ENCODE peak calls at places on chromosomes 16 and 17, in nine cellular contexts. One of them, this sample, is unnamed.

GRCh38 chr16:7839568-7839967 is 506.9 kb downstream of the RBFOX1 start:
- DNase-seq in body of pancreas: no peak
- DNase-seq in colonic mucosa: no peak
- DNase-seq in prostate gland: no peak
- DNase-seq in cardiac muscle cell: no peak
- DNase-seq in CD8-positive, alpha-beta memory T cell: no peak
- DNase-seq in Peyer's patch: no peak
- DNase-seq in heart right ventricle: no peak
- DNase-seq in mesenchymal stem cell: no peak
- DNase-seq in this sample: no peak

GRCh38 chr16:88803264-88803987 is at the start of gene CDT1:
- DNase-seq in prostate gland: peak; percentile 72
- DNase-seq in mesenchymal stem cell: peak; percentile 72
- DNase-seq in CD8-positive, alpha-beta memory T cell: peak; percentile 82
- DNase-seq in colonic mucosa: peak; percentile 83
- DNase-seq in heart right ventricle: peak; percentile 89
- DNase-seq in body of pancreas: peak; percentile 81
- DNase-seq in Peyer's patch: peak; percentile 92
- DNase-seq in cardiac muscle cell: peak; percentile 83
- DNase-seq in this sample: peak; percentile 65

GRCh38 chr16:89720520-89720858 is 209 bp downstream of the VPS9D1 start:
- DNase-seq in cardiac muscle cell: no peak
- DNase-seq in heart right ventricle: peak; percentile 60
- DNase-seq in Peyer's patch: peak; percentile 89
- DNase-seq in CD8-positive, alpha-beta memory T cell: no peak
- DNase-seq in body of pancreas: peak; percentile 67
- DNase-seq in prostate gland: no peak
- DNase-seq in colonic mucosa: peak; percentile 74
- DNase-seq in mesenchymal stem cell: peak; percentile 58
- DNase-seq in this sample: no peak

GRCh38 chr16:87344931-87345631 is 27.9 kb upstream of the C16orf95 start:
- DNase-seq in heart right ventricle: no peak
- DNase-seq in body of pancreas: no peak
- DNase-seq in colonic mucosa: peak; percentile 70
- DNase-seq in prostate gland: no peak
- DNase-seq in cardiac muscle cell: no peak
- DNase-seq in Peyer's patch: peak; percentile 60
- DNase-seq in CD8-positive, alpha-beta memory T cell: peak; percentile 52
- DNase-seq in mesenchymal stem cell: no peak
- DNase-seq in this sample: no peak

GRCh38 chr16:977096-977701 is 4.4 kb upstream of the SOX8 start:
- DNase-seq in prostate gland: peak; percentile 36
- DNase-seq in CD8-positive, alpha-beta memory T cell: no peak
- DNase-seq in Peyer's patch: no peak
- DNase-seq in body of pancreas: peak; percentile 71
- DNase-seq in heart right ventricle: no peak
- DNase-seq in colonic mucosa: no peak
- DNase-seq in cardiac muscle cell: no peak
- DNase-seq in mesenchymal stem cell: no peak
- DNase-seq in this sample: no peak

GRCh38 chr17:75249564-75249963 is 11.8 kb downstream of the GGA3 start:
- DNase-seq in CD8-positive, alpha-beta memory T cell: no peak
- DNase-seq in cardiac muscle cell: no peak
- DNase-seq in colonic mucosa: no peak
- DNase-seq in heart right ventricle: no peak
- DNase-seq in Peyer's patch: no peak
- DNase-seq in mesenchymal stem cell: no peak
- DNase-seq in body of pancreas: no peak
- DNase-seq in prostate gland: no peak
- DNase-seq in this sample: no peak

GRCh38 chr17:48351916-48352332 is 78.1 kb downstream of the SKAP1 start:
- DNase-seq in Peyer's patch: no peak
- DNase-seq in mesenchymal stem cell: peak; percentile 73
- DNase-seq in prostate gland: no peak
- DNase-seq in heart right ventricle: no peak
- DNase-seq in body of pancreas: no peak
- DNase-seq in CD8-positive, alpha-beta memory T cell: peak; percentile 24
- DNase-seq in cardiac muscle cell: peak; percentile 63
- DNase-seq in colonic mucosa: no peak
- DNase-seq in this sample: no peak

GRCh38 chr17:73232587-73233373 is 28.9 kb downstream of the CPSF4L start:
- DNase-seq in mesenchymal stem cell: peak; percentile 51
- DNase-seq in body of pancreas: peak; percentile 35
- DNase-seq in cardiac muscle cell: peak; percentile 41
- DNase-seq in colonic mucosa: peak; percentile 58
- DNase-seq in Peyer's patch: peak; percentile 65
- DNase-seq in heart right ventricle: no peak
- DNase-seq in CD8-positive, alpha-beta memory T cell: no peak
- DNase-seq in prostate gland: peak; percentile 21
- DNase-seq in this sample: no peak

GRCh38 chr16:57475711-57476339 is 10.5 kb downstream of the DOK4 start:
- DNase-seq in cardiac muscle cell: peak; percentile 64
- DNase-seq in colonic mucosa: no peak
- DNase-seq in heart right ventricle: no peak
- DNase-seq in CD8-positive, alpha-beta memory T cell: peak; percentile 72
- DNase-seq in mesenchymal stem cell: peak; percentile 76
- DNase-seq in prostate gland: no peak
- DNase-seq in Peyer's patch: no peak
- DNase-seq in body of pancreas: no peak
- DNase-seq in this sample: no peak

GRCh38 chr17:11170901-11171300 is 70.1 kb upstream of the SHISA6 start:
- DNase-seq in heart right ventricle: no peak
- DNase-seq in prostate gland: no peak
- DNase-seq in Peyer's patch: no peak
- DNase-seq in CD8-positive, alpha-beta memory T cell: no peak
- DNase-seq in mesenchymal stem cell: no peak
- DNase-seq in cardiac muscle cell: no peak
- DNase-seq in colonic mucosa: no peak
- DNase-seq in body of pancreas: no peak
- DNase-seq in this sample: no peak

GRCh38 chr16:69105501-69106361 is at the start of gene HAS3:
- DNase-seq in Peyer's patch: peak; percentile 73
- DNase-seq in colonic mucosa: peak; percentile 63
- DNase-seq in body of pancreas: peak; percentile 61
- DNase-seq in prostate gland: peak; percentile 52
- DNase-seq in CD8-positive, alpha-beta memory T cell: no peak
- DNase-seq in mesenchymal stem cell: peak; percentile 46
- DNase-seq in heart right ventricle: peak; percentile 52
- DNase-seq in cardiac muscle cell: peak; percentile 70
- DNase-seq in this sample: no peak

GRCh38 chr16:85530370-85530739 is 82.8 kb upstream of the GSE1 start:
- DNase-seq in heart right ventricle: no peak
- DNase-seq in CD8-positive, alpha-beta memory T cell: no peak
- DNase-seq in body of pancreas: no peak
- DNase-seq in prostate gland: no peak
- DNase-seq in colonic mucosa: no peak
- DNase-seq in mesenchymal stem cell: no peak
- DNase-seq in Peyer's patch: no peak
- DNase-seq in cardiac muscle cell: no peak
- DNase-seq in this sample: no peak

GRCh38 chr16:9050102-9050830 is 41.2 kb upstream of the HAPSTR1 start:
- DNase-seq in cardiac muscle cell: peak; percentile 36
- DNase-seq in mesenchymal stem cell: no peak
- DNase-seq in CD8-positive, alpha-beta memory T cell: no peak
- DNase-seq in Peyer's patch: no peak
- DNase-seq in heart right ventricle: no peak
- DNase-seq in body of pancreas: no peak
- DNase-seq in prostate gland: no peak
- DNase-seq in colonic mucosa: no peak
- DNase-seq in this sample: no peak

DNA sequence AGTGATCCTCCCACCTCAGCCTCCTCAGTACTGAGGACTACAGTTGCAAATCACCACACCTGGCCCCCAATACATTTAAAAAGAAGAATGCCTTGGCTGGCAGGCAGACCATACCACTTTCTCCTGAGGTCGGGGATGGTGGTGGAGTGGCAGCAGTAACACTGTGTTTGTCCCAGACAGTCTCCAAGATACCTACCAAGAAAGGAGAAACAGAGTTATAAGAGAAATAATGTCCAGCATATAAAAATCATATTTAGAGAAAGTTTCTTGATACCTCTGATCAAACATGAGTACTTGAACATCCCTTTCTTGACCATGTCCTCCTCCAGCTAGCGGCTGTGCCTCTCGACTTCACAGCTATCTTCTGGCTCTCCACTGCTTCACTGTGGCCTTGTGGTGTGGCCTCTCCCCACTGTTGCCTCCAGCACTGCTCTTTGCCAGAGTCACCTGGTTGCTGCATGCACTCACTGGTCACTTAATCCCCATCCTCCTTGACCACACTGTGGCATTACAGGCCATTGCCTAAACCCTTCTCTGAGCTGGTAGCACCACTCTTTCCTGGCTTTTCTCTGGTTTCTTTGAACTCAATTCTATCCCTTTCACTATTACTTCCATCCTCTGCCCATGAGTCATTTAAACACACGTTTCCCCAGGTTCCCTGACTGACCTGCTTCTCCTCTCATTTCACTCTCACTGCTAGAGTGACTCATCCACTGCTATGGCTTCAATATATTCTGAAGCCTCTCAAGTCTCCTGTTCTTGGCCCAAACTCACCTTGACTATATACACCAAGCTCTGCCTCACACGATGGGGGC is 45.2 kb downstream of the XPO6 start:
- DNase-seq in cardiac muscle cell: no peak
- DNase-seq in CD8-positive, alpha-beta memory T cell: no peak
- DNase-seq in prostate gland: no peak
- DNase-seq in heart right ventricle: no peak
- DNase-seq in mesenchymal stem cell: peak; percentile 66
- DNase-seq in body of pancreas: no peak
- DNase-seq in colonic mucosa: no peak
- DNase-seq in Peyer's patch: no peak
- DNase-seq in this sample: no peak
- H3K27ac ChIP-seq in cardiac muscle cell: no peak overlapping the region
- H3K27ac ChIP-seq in CD8-positive, alpha-beta memory T cell: no peak overlapping the region
- H3K27ac ChIP-seq in prostate gland: no peak overlapping the region
- H3K27ac ChIP-seq in heart right ventricle: no peak overlapping the region
- H3K27ac ChIP-seq in mesenchymal stem cell: peak overlapping the region; percentile 0
- H3K27ac ChIP-seq in body of pancreas: no peak overlapping the region
- H3K27ac ChIP-seq in colonic mucosa: no peak overlapping the region
- H3K27ac ChIP-seq in Peyer's patch: no peak overlapping the region
- H3K27ac ChIP-seq in this sample: no peak overlapping the region

GRCh38 chr16:74903882-74904678 is 80.8 kb downstream of the WDR59 start:
- DNase-seq in cardiac muscle cell: no peak
- DNase-seq in CD8-positive, alpha-beta memory T cell: no peak
- DNase-seq in Peyer's patch: no peak
- DNase-seq in mesenchymal stem cell: no peak
- DNase-seq in heart right ventricle: no peak
- DNase-seq in colonic mucosa: no peak
- DNase-seq in prostate gland: no peak
- DNase-seq in body of pancreas: peak; percentile 5
- DNase-seq in this sample: no peak
- H3K27ac ChIP-seq in cardiac muscle cell: peak overlapping the region; percentile 12
- H3K27ac ChIP-seq in CD8-positive, alpha-beta memory T cell: no peak overlapping the region
- H3K27ac ChIP-seq in Peyer's patch: no peak overlapping the region
- H3K27ac ChIP-seq in mesenchymal stem cell: no peak overlapping the region
- H3K27ac ChIP-seq in heart right ventricle: peak overlapping the region; percentile 17
- H3K27ac ChIP-seq in colonic mucosa: no peak overlapping the region
- H3K27ac ChIP-seq in prostate gland: no peak overlapping the region
- H3K27ac ChIP-seq in body of pancreas: peak overlapping the region; percentile 67
- H3K27ac ChIP-seq in this sample: no peak overlapping the region

GRCh38 chr16:49653577-49653976 is 202.3 kb downstream of the ZNF423 start:
- DNase-seq in Peyer's patch: no peak
- DNase-seq in prostate gland: no peak
- DNase-seq in colonic mucosa: no peak
- DNase-seq in heart right ventricle: no peak
- DNase-seq in mesenchymal stem cell: no peak
- DNase-seq in CD8-positive, alpha-beta memory T cell: no peak
- DNase-seq in cardiac muscle cell: no peak
- DNase-seq in body of pancreas: no peak
- DNase-seq in this sample: no peak
- H3K27ac ChIP-seq in Peyer's patch: no peak overlapping the region
- H3K27ac ChIP-seq in prostate gland: no peak overlapping the region
- H3K27ac ChIP-seq in colonic mucosa: no peak overlapping the region
- H3K27ac ChIP-seq in heart right ventricle: no peak overlapping the region
- H3K27ac ChIP-seq in mesenchymal stem cell: no peak overlapping the region
- H3K27ac ChIP-seq in CD8-positive, alpha-beta memory T cell: no peak overlapping the region
- H3K27ac ChIP-seq in cardiac muscle cell: no peak overlapping the region
- H3K27ac ChIP-seq in body of pancreas: no peak overlapping the region
- H3K27ac ChIP-seq in this sample: no peak overlapping the region

DNA sequence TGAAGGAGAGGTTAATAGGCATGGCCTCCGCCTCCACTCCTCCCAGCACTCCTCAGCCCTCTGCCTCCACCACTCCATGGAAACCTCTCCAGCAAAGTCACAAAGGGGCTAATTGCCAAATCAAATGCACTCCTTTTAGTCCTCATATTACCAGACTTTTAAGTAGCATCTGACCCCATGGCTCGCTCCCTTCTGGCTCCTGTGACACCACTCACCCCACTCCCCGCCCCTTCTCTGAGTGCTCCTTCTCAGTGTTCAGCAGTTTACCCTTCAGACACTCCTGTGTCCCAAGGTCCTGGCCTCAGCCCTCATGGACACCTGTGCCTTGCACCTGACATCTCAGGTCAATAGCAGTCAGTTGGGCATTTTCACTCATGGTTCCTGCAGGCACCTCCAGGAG is 243.5 kb upstream of the CCL2 start:
- DNase-seq in colonic mucosa: no peak
- DNase-seq in prostate gland: no peak
- DNase-seq in Peyer's patch: no peak
- DNase-seq in mesenchymal stem cell: no peak
- DNase-seq in body of pancreas: no peak
- DNase-seq in heart right ventricle: no peak
- DNase-seq in cardiac muscle cell: no peak
- DNase-seq in CD8-positive, alpha-beta memory T cell: no peak
- DNase-seq in this sample: no peak
- H3K27ac ChIP-seq in colonic mucosa: no peak overlapping the region
- H3K27ac ChIP-seq in prostate gland: no peak overlapping the region
- H3K27ac ChIP-seq in Peyer's patch: no peak overlapping the region
- H3K27ac ChIP-seq in mesenchymal stem cell: no peak overlapping the region
- H3K27ac ChIP-seq in body of pancreas: no peak overlapping the region
- H3K27ac ChIP-seq in heart right ventricle: no peak overlapping the region
- H3K27ac ChIP-seq in cardiac muscle cell: no peak overlapping the region
- H3K27ac ChIP-seq in CD8-positive, alpha-beta memory T cell: no peak overlapping the region
- H3K27ac ChIP-seq in this sample: no peak overlapping the region

GRCh38 chr17:1714488-1714979 is 4.4 kb upstream of the TLCD2 start:
- DNase-seq in prostate gland: peak; percentile 93
- DNase-seq in mesenchymal stem cell: peak; percentile 95
- DNase-seq in heart right ventricle: peak; percentile 97
- DNase-seq in body of pancreas: peak; percentile 98
- DNase-seq in colonic mucosa: peak; percentile 100
- DNase-seq in Peyer's patch: peak; percentile 99
- DNase-seq in cardiac muscle cell: peak; percentile 99
- DNase-seq in CD8-positive, alpha-beta memory T cell: no peak
- DNase-seq in this sample: peak; percentile 93
- H3K27ac ChIP-seq in prostate gland: peak overlapping the region; percentile 92
- H3K27ac ChIP-seq in mesenchymal stem cell: peak overlapping the region; percentile 99
- H3K27ac ChIP-seq in heart right ventricle: peak overlapping the region; percentile 99
- H3K27ac ChIP-seq in body of pancreas: peak overlapping the region; percentile 98
- H3K27ac ChIP-seq in colonic mucosa: peak overlapping the region; percentile 98
- H3K27ac ChIP-seq in Peyer's patch: peak overlapping the region; percentile 97
- H3K27ac ChIP-seq in cardiac muscle cell: peak overlapping the region; percentile 97
- H3K27ac ChIP-seq in CD8-positive, alpha-beta memory T cell: peak overlapping the region; percentile 51
- H3K27ac ChIP-seq in this sample: peak overlapping the region; percentile 100

DNA sequence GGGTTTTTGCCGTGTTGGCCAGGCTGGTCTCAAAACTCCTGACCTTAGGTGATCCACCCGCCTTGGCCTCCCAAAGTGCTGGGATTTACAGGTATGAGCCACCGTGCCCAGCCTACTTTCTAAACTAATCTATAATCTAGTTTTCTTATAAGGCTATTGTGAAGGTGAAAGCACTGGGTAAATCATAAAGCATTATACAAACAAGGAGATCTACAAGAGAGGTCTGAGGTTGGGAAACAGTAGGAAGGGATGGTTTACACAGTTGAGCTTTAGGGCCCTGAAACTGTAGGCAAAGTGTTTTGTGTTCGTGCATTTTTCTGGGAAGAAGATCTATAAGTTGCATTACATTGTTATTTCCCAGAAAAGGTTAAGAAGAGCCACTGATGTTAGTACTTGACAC is 84.9 kb upstream of the MED13 start:
- DNase-seq in mesenchymal stem cell: no peak
- DNase-seq in Peyer's patch: no peak
- DNase-seq in body of pancreas: no peak
- DNase-seq in CD8-positive, alpha-beta memory T cell: no peak
- DNase-seq in colonic mucosa: no peak
- DNase-seq in cardiac muscle cell: no peak
- DNase-seq in heart right ventricle: no peak
- DNase-seq in prostate gland: no peak
- DNase-seq in this sample: no peak
- H3K27ac ChIP-seq in mesenchymal stem cell: no peak overlapping the region
- H3K27ac ChIP-seq in Peyer's patch: no peak overlapping the region
- H3K27ac ChIP-seq in body of pancreas: no peak overlapping the region
- H3K27ac ChIP-seq in CD8-positive, alpha-beta memory T cell: no peak overlapping the region
- H3K27ac ChIP-seq in colonic mucosa: peak overlapping the region; percentile 45
- H3K27ac ChIP-seq in cardiac muscle cell: no peak overlapping the region
- H3K27ac ChIP-seq in heart right ventricle: no peak overlapping the region
- H3K27ac ChIP-seq in prostate gland: no peak overlapping the region
- H3K27ac ChIP-seq in this sample: no peak overlapping the region

This sample was measured in breast epithelium.